ENCODE peak calls at places on chromosomes 2 and 18, in five cellular contexts. F, D, U, E and P are unnamed samples.

GRCh38 chr2:56654936-56655335 is 471.1 kb downstream of the CCDC85A start:
- DNase-seq in E (no peak), U (peak; percentile 26), D (no peak), F (no peak), P (no peak)

GRCh38 chr18:50044402-50044801 is 150.5 kb downstream of the MYO5B start:
- DNase-seq in U (no peak), F (no peak), E (no peak), D (peak; percentile 46), P (no peak)

GRCh38 chr2:113965644-113966043 is 75.8 kb downstream of the ACTR3 start:
- DNase-seq in U (peak; percentile 63), F (no peak), D (peak; percentile 43), E (no peak), P (no peak)

GRCh38 chr2:215059724-215060123 is 78.7 kb downstream of the ABCA12 start:
- DNase-seq in U (peak; percentile 6), D (no peak), F (no peak), E (no peak), P (no peak)

GRCh38 chr2:124973396-124973795 is 948.3 kb downstream of the CNTNAP5 start:
- DNase-seq in E (no peak), U (no peak), D (no peak), F (no peak), P (no peak)

GRCh38 chr2:39875182-39875913 is 96.3 kb upstream of the THUMPD2 start:
- DNase-seq in E (no peak), F (peak; percentile 20), U (peak; percentile 97), D (no peak), P (no peak)

GRCh38 chr2:72439892-72440291 is 292.2 kb upstream of the CYP26B1 start:
- DNase-seq in D (no peak), U (no peak), F (no peak), E (no peak), P (no peak)

GRCh38 chr2:215556979-215557378 is 121.1 kb upstream of the FN1 start:
- DNase-seq in D (no peak), E (no peak), U (peak; percentile 81), F (no peak), P (no peak)

GRCh38 chr2:31300309-31300708 is 66.4 kb downstream of the EHD3 start:
- DNase-seq in E (no peak), F (no peak), D (no peak), U (no peak), P (no peak)

GRCh38 chr2:102226612-102227351 is 40.0 kb downstream of the IL1RL2 start:
- DNase-seq in D (no peak), U (no peak), F (no peak), E (no peak), P (no peak)

GRCh38 chr2:45653125-45653524 is 1.6 kb downstream of the PRKCE start:
- DNase-seq in F (no peak), E (no peak), D (no peak), U (no peak), P (no peak)

GRCh38 chr2:95278051-95278471 is 3.8 kb downstream of the PROM2 start:
- DNase-seq in F (no peak), D (peak; percentile 12), U (peak; percentile 71), E (peak; percentile 72), P (no peak)

GRCh38 chr2:140275427-140275826 is 1495.2 kb upstream of the NXPH2 start:
- DNase-seq in U (no peak), F (no peak), E (no peak), D (no peak), P (no peak)

GRCh38 chr2:46381263-46381849 is 84.1 kb downstream of the EPAS1 start:
- DNase-seq in U (peak; percentile 39), D (no peak), E (no peak), F (no peak), P (peak; percentile 47)

GRCh38 chr18:9215221-9215933 is 78.8 kb downstream of the ANKRD12 start:
- DNase-seq in F (no peak), E (no peak), U (no peak), D (no peak), P (no peak)

GRCh38 chr2:44528595-44528994 is 166.8 kb downstream of the CAMKMT start:
- DNase-seq in U (peak; percentile 94), D (no peak), F (no peak), E (no peak), P (no peak)

GRCh38 chr2:152513681-152514080 is 178.7 kb downstream of the FMNL2 start:
- DNase-seq in D (no peak), U (peak; percentile 84), E (no peak), F (peak; percentile 56), P (no peak)

GRCh38 chr18:33757037-33757436 is 179.0 kb downstream of the ASXL3 start:
- DNase-seq in D (no peak), E (no peak), U (peak; percentile 48), F (no peak), P (no peak)

GRCh38 chr2:201546576-201546975 is 95.0 kb downstream of the STRADB start:
- DNase-seq in U (peak; percentile 82), D (no peak), E (no peak), F (no peak), P (no peak)

GRCh38 chr2:144583741-144584453 is 64.0 kb upstream of the ZEB2 start:
- DNase-seq in F (no peak), D (no peak), E (no peak), U (peak; percentile 90), P (no peak)

DNA sequence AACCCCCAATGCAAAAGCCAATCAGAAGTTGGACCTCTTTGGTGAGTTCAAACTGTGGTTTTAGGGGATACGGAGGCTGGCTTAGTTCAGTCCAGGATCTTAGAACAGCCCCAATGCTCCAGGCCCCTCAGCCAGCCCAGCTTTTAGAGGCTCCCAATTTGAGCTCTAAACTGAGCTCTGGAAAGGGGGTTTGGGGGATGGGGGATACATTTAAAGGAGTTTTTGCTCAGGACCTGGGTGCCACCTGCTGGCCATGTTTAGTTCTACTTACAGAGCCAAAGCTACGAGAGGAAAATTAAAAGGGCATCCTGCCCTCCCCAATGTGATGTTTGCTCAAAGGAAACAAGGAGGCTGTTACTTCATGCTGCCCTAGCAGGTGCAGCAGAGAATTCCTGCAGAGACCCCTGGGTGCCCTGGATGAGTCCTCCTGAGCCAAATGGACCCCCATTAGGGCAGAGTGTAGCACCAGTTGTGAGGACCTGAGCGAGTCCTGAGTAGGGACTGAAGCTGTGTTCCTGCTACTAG is 15.9 kb upstream of the TMEM214 start:
- DNase-seq in D (peak; percentile 71), E (no peak), F (peak; percentile 53), U (peak; percentile 86), P (no peak)
- TF ChIP-seq CTCF in D (peak; percentile 81), E (peak; percentile 52), F (peak; percentile 73), U (peak; percentile 69), P (peak; percentile 83)

GRCh38 chr2:175203621-175204496 is 22.3 kb upstream of the ATP5MC3 start:
- DNase-seq in E (no peak), F (peak; percentile 17), D (peak; percentile 70), U (peak; percentile 50), P (peak; percentile 70)
- TF ChIP-seq CTCF in E (no peak), F (peak; percentile 44), D (peak; percentile 50), U (peak; percentile 53), P (peak; percentile 74)

GRCh38 chr18:25067291-25068050 is 284.5 kb downstream of the ZNF521 start:
- DNase-seq in E (no peak), U (no peak), F (no peak), D (no peak), P (no peak)
- TF ChIP-seq CTCF in E (no peak), U (no peak), F (no peak), D (no peak), P (no peak)

DNA sequence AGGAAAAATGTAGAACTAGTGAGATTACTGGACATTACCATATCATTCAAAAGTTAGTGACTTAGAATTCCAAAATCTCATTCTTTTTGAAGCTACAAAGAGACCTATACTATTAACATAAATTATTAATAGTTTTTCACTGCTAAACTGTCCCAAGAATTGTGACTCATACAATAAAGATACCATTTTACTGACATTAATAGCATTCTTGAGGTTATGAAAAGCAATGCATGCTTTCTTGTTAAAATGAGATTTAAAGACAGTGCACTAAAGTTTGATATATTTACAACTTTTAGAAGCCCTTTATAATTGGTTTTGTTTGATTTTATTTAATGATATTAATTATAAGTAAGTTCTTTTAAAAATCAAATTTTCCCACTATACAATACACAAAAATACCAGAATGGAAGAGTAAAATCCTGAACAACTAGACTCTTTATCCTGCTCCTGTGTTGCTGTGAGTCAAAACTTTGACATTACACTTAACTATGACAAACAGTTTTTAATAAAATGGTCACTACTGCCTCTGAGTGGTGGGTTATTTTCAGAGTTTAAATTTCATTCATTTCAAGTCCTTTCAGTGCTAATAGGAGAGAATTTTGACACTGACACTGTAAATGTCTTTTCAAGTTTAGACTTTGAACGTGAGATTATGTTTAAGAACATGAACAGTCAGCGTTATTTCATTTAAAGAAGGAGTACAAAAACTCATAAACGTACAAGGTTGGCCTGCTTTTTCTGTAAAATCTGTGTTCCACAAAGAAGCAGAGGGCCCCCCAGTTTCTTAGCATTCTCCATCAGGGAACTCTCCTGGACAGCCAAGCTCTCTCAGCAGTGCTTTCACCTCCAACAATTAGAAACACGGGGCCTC is 54.5 kb downstream of the FAM124B start:
- DNase-seq in F (no peak), D (no peak), U (peak; percentile 5), E (no peak), P (no peak)
- TF ChIP-seq CTCF in F (no peak), D (no peak), U (no peak), E (no peak), P (no peak)

GRCh38 chr2:11320698-11321492 is 23.5 kb downstream of the ROCK2 start:
- DNase-seq in E (no peak), F (no peak), D (no peak), U (no peak), P (no peak)
- TF ChIP-seq CTCF in E (no peak), F (no peak), D (no peak), U (no peak), P (no peak)

DNA sequence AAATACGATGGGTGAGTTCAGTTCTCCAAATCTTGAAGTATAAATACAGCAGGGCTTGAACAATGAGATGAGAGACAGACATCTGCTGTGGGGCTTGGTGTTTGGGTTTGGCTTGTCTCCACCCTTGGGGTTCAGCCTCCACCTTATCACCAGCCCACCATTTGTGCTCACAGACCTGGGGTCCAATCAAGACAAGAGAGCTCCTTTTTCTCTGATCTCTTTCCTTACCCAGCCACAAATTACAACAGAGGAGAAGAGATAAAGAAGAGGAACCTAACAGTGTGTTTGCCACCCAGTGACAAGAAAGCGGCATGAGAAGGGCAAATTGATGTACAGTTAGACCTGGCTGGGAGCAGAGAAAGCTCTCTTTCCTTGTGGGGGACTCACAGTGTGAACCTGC is 204.5 kb upstream of the CXCR4 start:
- DNase-seq in F (no peak), E (no peak), U (no peak), D (no peak), P (no peak)
- TF ChIP-seq CTCF in F (no peak), E (no peak), U (no peak), D (no peak), P (no peak)

GRCh38 chr2:240131941-240132650 is 4.0 kb downstream of the COPS9 start:
- DNase-seq in U (no peak), E (peak; percentile 47), D (no peak), F (no peak), P (peak; percentile 62)
- TF ChIP-seq CTCF in U (no peak), E (no peak), D (peak; percentile 21), F (no peak), P (peak; percentile 36)

GRCh38 chr18:80159713-80160636 is 50.9 kb downstream of the ADNP2 start:
- DNase-seq in E (no peak), D (peak; percentile 87), F (peak; percentile 32), U (peak; percentile 21), P (peak; percentile 66)
- TF ChIP-seq CTCF in E (peak; percentile 47), D (peak; percentile 91), F (peak; percentile 34), U (peak; percentile 38), P (no peak)